ENCODE peak calls at places on chromosomes 16 and 17, in seven cellular contexts. One of them, this sample, is unnamed.

GRCh38 chr16:57422026-57422944 is 17.7 kb downstream of the CCL17 start:
- DNase-seq in cortex of kidney: no peak
- DNase-seq in heart left ventricle: no peak
- DNase-seq in frontal cortex: no peak
- DNase-seq in lung: no peak
- DNase-seq in T-helper 1 cell: no peak
- DNase-seq in cardiac septum: no peak
- DNase-seq in this sample: peak

GRCh38 chr17:4043862-4044261 is 79.6 kb upstream of the ATP2A3 start:
- DNase-seq in T-helper 1 cell: peak
- DNase-seq in lung: no peak
- DNase-seq in frontal cortex: no peak
- DNase-seq in cortex of kidney: no peak
- DNase-seq in heart left ventricle: peak
- DNase-seq in cardiac septum: no peak
- DNase-seq in this sample: no peak

GRCh38 chr17:13405807-13406206 is 195.9 kb downstream of the HS3ST3A1 start:
- DNase-seq in cortex of kidney: no peak
- DNase-seq in heart left ventricle: no peak
- DNase-seq in lung: no peak
- DNase-seq in frontal cortex: no peak
- DNase-seq in cardiac septum: no peak
- DNase-seq in T-helper 1 cell: no peak
- DNase-seq in this sample: no peak

GRCh38 chr16:47198180-47198575 is 54.4 kb upstream of the NETO2 start:
- DNase-seq in frontal cortex: no peak
- DNase-seq in lung: no peak
- DNase-seq in cardiac septum: no peak
- DNase-seq in T-helper 1 cell: no peak
- DNase-seq in heart left ventricle: no peak
- DNase-seq in cortex of kidney: no peak
- DNase-seq in this sample: no peak

GRCh38 chr17:74522381-74523090 is 8.7 kb downstream of the CD300LB start:
- DNase-seq in cardiac septum: peak
- DNase-seq in T-helper 1 cell: no peak
- DNase-seq in heart left ventricle: no peak
- DNase-seq in lung: peak
- DNase-seq in cortex of kidney: no peak
- DNase-seq in frontal cortex: no peak
- DNase-seq in this sample: no peak

GRCh38 chr17:10118788-10119130 is 79.6 kb downstream of the GAS7 start:
- DNase-seq in T-helper 1 cell: no peak
- DNase-seq in cortex of kidney: no peak
- DNase-seq in heart left ventricle: no peak
- DNase-seq in lung: no peak
- DNase-seq in frontal cortex: no peak
- DNase-seq in cardiac septum: no peak
- DNase-seq in this sample: no peak

GRCh38 chr17:79019631-79020584 is 4.1 kb upstream of the C1QTNF1 start:
- DNase-seq in heart left ventricle: peak
- DNase-seq in frontal cortex: no peak
- DNase-seq in T-helper 1 cell: peak
- DNase-seq in lung: no peak
- DNase-seq in cardiac septum: peak
- DNase-seq in cortex of kidney: no peak
- DNase-seq in this sample: peak

GRCh38 chr17:43416998-43417891 is 18.5 kb downstream of the ARL4D start:
- DNase-seq in frontal cortex: no peak
- DNase-seq in T-helper 1 cell: no peak
- DNase-seq in cortex of kidney: no peak
- DNase-seq in cardiac septum: peak
- DNase-seq in lung: peak
- DNase-seq in heart left ventricle: peak
- DNase-seq in this sample: no peak

GRCh38 chr16:65377131-65377649 is 255.3 kb upstream of the CDH11 start:
- DNase-seq in heart left ventricle: no peak
- DNase-seq in T-helper 1 cell: no peak
- DNase-seq in cardiac septum: no peak
- DNase-seq in cortex of kidney: no peak
- DNase-seq in frontal cortex: no peak
- DNase-seq in lung: no peak
- DNase-seq in this sample: no peak

GRCh38 chr17:35345926-35346771 is 27.3 kb downstream of the SLFN11 start:
- DNase-seq in cortex of kidney: no peak
- DNase-seq in T-helper 1 cell: peak
- DNase-seq in lung: peak
- DNase-seq in heart left ventricle: peak
- DNase-seq in frontal cortex: peak
- DNase-seq in cardiac septum: peak
- DNase-seq in this sample: no peak

GRCh38 chr17:42402121-42402516 is 13.9 kb upstream of the STAT3 start:
- DNase-seq in cortex of kidney: no peak
- DNase-seq in frontal cortex: no peak
- DNase-seq in heart left ventricle: no peak
- DNase-seq in lung: no peak
- DNase-seq in T-helper 1 cell: no peak
- DNase-seq in cardiac septum: no peak
- DNase-seq in this sample: no peak

GRCh38 chr16:54927125-54928015 is 3.3 kb upstream of the IRX5 start:
- DNase-seq in cortex of kidney: no peak
- DNase-seq in lung: no peak
- DNase-seq in frontal cortex: no peak
- DNase-seq in cardiac septum: no peak
- DNase-seq in heart left ventricle: no peak
- DNase-seq in T-helper 1 cell: no peak
- DNase-seq in this sample: no peak

GRCh38 chr17:3973498-3974137 is 9.4 kb upstream of the ATP2A3 start:
- DNase-seq in T-helper 1 cell: no peak
- DNase-seq in frontal cortex: no peak
- DNase-seq in cortex of kidney: no peak
- DNase-seq in cardiac septum: no peak
- DNase-seq in heart left ventricle: no peak
- DNase-seq in lung: no peak
- DNase-seq in this sample: no peak

GRCh38 chr17:63841350-63842172 is 924 bp downstream of the SMARCD2 start:
- DNase-seq in heart left ventricle: peak
- DNase-seq in lung: peak
- DNase-seq in T-helper 1 cell: no peak
- DNase-seq in frontal cortex: no peak
- DNase-seq in cardiac septum: peak
- DNase-seq in cortex of kidney: no peak
- DNase-seq in this sample: no peak

GRCh38 chr16:28202147-28202746 is 9.5 kb downstream of the XPO6 start:
- DNase-seq in heart left ventricle: no peak
- DNase-seq in frontal cortex: no peak
- DNase-seq in T-helper 1 cell: no peak
- DNase-seq in cortex of kidney: no peak
- DNase-seq in lung: no peak
- DNase-seq in cardiac septum: no peak
- DNase-seq in this sample: no peak

GRCh38 chr17:74840500-74840899 is 19.2 kb downstream of the GRIN2C start:
- DNase-seq in cortex of kidney: no peak
- DNase-seq in cardiac septum: no peak
- DNase-seq in frontal cortex: no peak
- DNase-seq in T-helper 1 cell: no peak
- DNase-seq in lung: no peak
- DNase-seq in heart left ventricle: no peak
- DNase-seq in this sample: no peak

GRCh38 chr16:85897384-85897783 is 1.6 kb upstream of the IRF8 start:
- DNase-seq in T-helper 1 cell: no peak
- DNase-seq in cardiac septum: no peak
- DNase-seq in cortex of kidney: no peak
- DNase-seq in lung: no peak
- DNase-seq in heart left ventricle: no peak
- DNase-seq in frontal cortex: no peak
- DNase-seq in this sample: no peak

GRCh38 chr16:65622161-65622560 is 500.3 kb upstream of the CDH11 start:
- DNase-seq in frontal cortex: no peak
- DNase-seq in lung: no peak
- DNase-seq in cortex of kidney: no peak
- DNase-seq in heart left ventricle: no peak
- DNase-seq in cardiac septum: no peak
- DNase-seq in T-helper 1 cell: no peak
- DNase-seq in this sample: no peak

GRCh38 chr17:33169580-33170285 is 123.4 kb downstream of the ASIC2 start:
- DNase-seq in cortex of kidney: no peak
- DNase-seq in frontal cortex: no peak
- DNase-seq in T-helper 1 cell: no peak
- DNase-seq in cardiac septum: no peak
- DNase-seq in lung: no peak
- DNase-seq in heart left ventricle: no peak
- DNase-seq in this sample: no peak

GRCh38 chr16:85858984-85859817 is 39.8 kb upstream of the IRF8 start:
- DNase-seq in cardiac septum: no peak
- DNase-seq in cortex of kidney: no peak
- DNase-seq in lung: no peak
- DNase-seq in frontal cortex: no peak
- DNase-seq in heart left ventricle: no peak
- DNase-seq in T-helper 1 cell: no peak
- DNase-seq in this sample: no peak

GRCh38 chr16:8850279-8850885 is 18.4 kb downstream of the CARHSP1 start:
- DNase-seq in heart left ventricle: no peak
- DNase-seq in cardiac septum: peak
- DNase-seq in frontal cortex: no peak
- DNase-seq in lung: no peak
- DNase-seq in cortex of kidney: no peak
- DNase-seq in T-helper 1 cell: no peak
- DNase-seq in this sample: no peak

GRCh38 chr17:28725166-28725659 is 820 bp downstream of the TLCD1 start:
- DNase-seq in frontal cortex: no peak
- DNase-seq in heart left ventricle: no peak
- DNase-seq in cardiac septum: no peak
- DNase-seq in T-helper 1 cell: no peak
- DNase-seq in lung: no peak
- DNase-seq in cortex of kidney: no peak
- DNase-seq in this sample: no peak

GRCh38 chr17:28338056-28338768 is 2.7 kb downstream of the TNFAIP1 start:
- DNase-seq in cardiac septum: no peak
- DNase-seq in cortex of kidney: no peak
- DNase-seq in frontal cortex: no peak
- DNase-seq in T-helper 1 cell: no peak
- DNase-seq in lung: no peak
- DNase-seq in heart left ventricle: no peak
- DNase-seq in this sample: no peak

GRCh38 chr17:8664426-8665105 is 34.0 kb upstream of the MYH10 start:
- DNase-seq in T-helper 1 cell: no peak
- DNase-seq in lung: no peak
- DNase-seq in cardiac septum: no peak
- DNase-seq in heart left ventricle: no peak
- DNase-seq in cortex of kidney: no peak
- DNase-seq in frontal cortex: no peak
- DNase-seq in this sample: no peak

GRCh38 chr17:11671151-11671550 is 72.9 kb downstream of the DNAH9 start:
- DNase-seq in T-helper 1 cell: no peak
- DNase-seq in frontal cortex: no peak
- DNase-seq in heart left ventricle: no peak
- DNase-seq in lung: no peak
- DNase-seq in cortex of kidney: no peak
- DNase-seq in cardiac septum: no peak
- DNase-seq in this sample: no peak

GRCh38 chr16:1670866-1671265 is 7.2 kb upstream of the JPT2 start:
- DNase-seq in frontal cortex: no peak
- DNase-seq in T-helper 1 cell: no peak
- DNase-seq in cardiac septum: no peak
- DNase-seq in heart left ventricle: no peak
- DNase-seq in lung: no peak
- DNase-seq in cortex of kidney: no peak
- DNase-seq in this sample: no peak

GRCh38 chr16:83681421-83681820 is 126.4 kb upstream of the HSBP1 start:
- DNase-seq in frontal cortex: no peak
- DNase-seq in T-helper 1 cell: no peak
- DNase-seq in cortex of kidney: no peak
- DNase-seq in cardiac septum: no peak
- DNase-seq in heart left ventricle: no peak
- DNase-seq in lung: no peak
- DNase-seq in this sample: no peak

GRCh38 chr16:84995666-84996065 is 15.7 kb downstream of the ZDHHC7 start:
- DNase-seq in cardiac septum: peak
- DNase-seq in T-helper 1 cell: no peak
- DNase-seq in lung: no peak
- DNase-seq in cortex of kidney: no peak
- DNase-seq in heart left ventricle: no peak
- DNase-seq in frontal cortex: no peak
- DNase-seq in this sample: no peak

GRCh38 chr16:25033852-25034251 is 18.7 kb upstream of the ARHGAP17 start:
- DNase-seq in lung: peak
- DNase-seq in frontal cortex: no peak
- DNase-seq in cardiac septum: no peak
- DNase-seq in T-helper 1 cell: no peak
- DNase-seq in heart left ventricle: no peak
- DNase-seq in cortex of kidney: no peak
- DNase-seq in this sample: no peak

GRCh38 chr17:20263595-20263994 is 203.7 kb downstream of the LGALS9B start:
- DNase-seq in cardiac septum: no peak
- DNase-seq in heart left ventricle: no peak
- DNase-seq in T-helper 1 cell: no peak
- DNase-seq in lung: no peak
- DNase-seq in frontal cortex: no peak
- DNase-seq in cortex of kidney: no peak
- DNase-seq in this sample: no peak

GRCh38 chr17:72287586-72287985 is 166.8 kb downstream of the SOX9 start:
- DNase-seq in cortex of kidney: no peak
- DNase-seq in heart left ventricle: no peak
- DNase-seq in T-helper 1 cell: no peak
- DNase-seq in frontal cortex: no peak
- DNase-seq in lung: peak
- DNase-seq in cardiac septum: no peak
- DNase-seq in this sample: no peak

GRCh38 chr16:85709766-85710423 is 21.1 kb upstream of the GINS2 start:
- DNase-seq in T-helper 1 cell: no peak
- DNase-seq in cardiac septum: no peak
- DNase-seq in heart left ventricle: no peak
- DNase-seq in frontal cortex: no peak
- DNase-seq in lung: no peak
- DNase-seq in cortex of kidney: no peak
- DNase-seq in this sample: no peak

GRCh38 chr17:68499587-68499986 is 12.6 kb upstream of the PRKAR1A start:
- DNase-seq in frontal cortex: no peak
- DNase-seq in T-helper 1 cell: no peak
- DNase-seq in lung: no peak
- DNase-seq in heart left ventricle: no peak
- DNase-seq in cardiac septum: no peak
- DNase-seq in cortex of kidney: no peak
- DNase-seq in this sample: no peak

GRCh38 chr16:58510097-58510775 is 5.1 kb upstream of the SETD6 start:
- DNase-seq in heart left ventricle: no peak
- DNase-seq in frontal cortex: no peak
- DNase-seq in T-helper 1 cell: no peak
- DNase-seq in lung: no peak
- DNase-seq in cardiac septum: no peak
- DNase-seq in cortex of kidney: no peak
- DNase-seq in this sample: no peak

GRCh38 chr16:51615141-51615540 is 464.1 kb upstream of the SALL1 start:
- DNase-seq in heart left ventricle: no peak
- DNase-seq in cardiac septum: no peak
- DNase-seq in lung: no peak
- DNase-seq in T-helper 1 cell: no peak
- DNase-seq in cortex of kidney: no peak
- DNase-seq in frontal cortex: no peak
- DNase-seq in this sample: no peak

GRCh38 chr17:21167303-21167702 is 40.5 kb downstream of the DHRS7B start:
- DNase-seq in frontal cortex: no peak
- DNase-seq in T-helper 1 cell: no peak
- DNase-seq in lung: no peak
- DNase-seq in cardiac septum: no peak
- DNase-seq in heart left ventricle: no peak
- DNase-seq in cortex of kidney: no peak
- DNase-seq in this sample: no peak